ENCODE peak calls at places on chromosome 4, in seven cellular contexts. H is fibroblast of the conjunctiva; P is stimulated activated CD8-positive, alpha-beta memory T cell treated with anti-CD3 and anti-CD28 coated beads, Interleukin-2, amount 100 ng/mL, for 1 hour; A is stromal cell of bone marrow; V is CD8-positive, alpha-beta memory T cell; T is hypothalamus; U is ACHN. C is an unnamed sample.

GRCh38 chr4:88674989-88675388 is 22.6 kb downstream of the NAP1L5 start:
- DNase-seq in H (no peak), P (no peak), A (no peak), V (no peak), T (no peak), U (no peak), C (no peak)

GRCh38 chr4:27764526-27764837 is 903.8 kb downstream of the STIM2 start:
- DNase-seq in H (no peak), P (no peak), A (no peak), V (no peak), T (no peak), U (no peak), C (no peak)

GRCh38 chr4:94486372-94486801 is 34.6 kb downstream of the PDLIM5 start:
- DNase-seq in H (no peak), P (no peak), A (no peak), V (no peak), T (no peak), U (no peak), C (no peak)

GRCh38 chr4:176142253-176142652 is 53.1 kb downstream of the SPATA4 start:
- DNase-seq in H (no peak), P (no peak), A (no peak), V (no peak), T (no peak), U (no peak), C (no peak)

GRCh38 chr4:180636696-180637095 is 1606.5 kb upstream of the TENM3 start:
- DNase-seq in H (peak; percentile 3), P (no peak), A (peak; percentile 0), V (no peak), T (no peak), U (no peak), C (no peak)

GRCh38 chr4:47413515-47413914 is 50.0 kb downstream of the COMMD8 start:
- DNase-seq in H (no peak), P (no peak), A (no peak), V (no peak), T (no peak), U (peak; percentile 11), C (no peak)

GRCh38 chr4:3422241-3422801 is 19.4 kb upstream of the HGFAC start:
- DNase-seq in H (no peak), P (no peak), A (no peak), V (no peak), T (no peak), U (no peak), C (no peak)

GRCh38 chr4:140704964-140705363 is 51.2 kb downstream of the TBC1D9 start:
- DNase-seq in H (no peak), P (no peak), A (no peak), V (no peak), T (no peak), U (no peak), C (no peak)

GRCh38 chr4:55554453-55555030 is 7.8 kb upstream of the CLOCK start:
- DNase-seq in H (peak; percentile 55), P (no peak), A (peak; percentile 43), V (no peak), T (no peak), U (peak; percentile 42), C (no peak)

GRCh38 chr4:101791189-101791572 is 651 bp downstream of the BANK1 start:
- DNase-seq in H (no peak), P (no peak), A (no peak), V (no peak), T (no peak), U (no peak), C (no peak)

GRCh38 chr4:53654300-53654758 is 63.0 kb upstream of the LNX1 start:
- DNase-seq in H (no peak), P (no peak), A (peak; percentile 76), V (no peak), T (no peak), U (no peak), C (no peak)